ENCODE peak calls at places on chromosomes 13 and 19, in seven cellular contexts. C, H, R, M, B, V and G are unnamed samples.
A peak's percentile ranks its signal among the peaks of the same experiment; 100 is the strongest.

GRCh38 chr19:5484398-5485285 is 29.4 kb downstream of the ZNRF4 start:
- DNase-seq in C (no peak), M (peak; percentile 43), V (no peak), H (no peak), B (no peak), R (no peak), G (peak; percentile 20)

GRCh38 chr19:48512504-48513288 is 1.1 kb upstream of the LMTK3 start:
- DNase-seq in C (no peak), B (no peak), V (no peak), H (no peak), R (no peak), M (no peak), G (no peak)

GRCh38 chr13:74444161-74444571 is 310.0 kb upstream of the KLF12 start:
- DNase-seq in B (no peak), C (no peak), R (no peak), M (no peak), H (no peak), V (no peak), G (no peak)

GRCh38 chr19:44905437-44906160 is at the start of gene APOE:
- DNase-seq in C (peak; percentile 80), B (no peak), H (no peak), R (no peak), M (peak; percentile 57), V (no peak), G (no peak)

GRCh38 chr19:46133101-46133627 is 8.7 kb upstream of the IGFL3 start:
- DNase-seq in C (peak; percentile 19), R (no peak), B (no peak), M (no peak), H (no peak), V (no peak), G (peak; percentile 36)

GRCh38 chr13:113205428-113205931 is 3.0 kb downstream of the PCID2 start:
- DNase-seq in R (no peak), C (no peak), B (no peak), M (no peak), H (no peak), V (no peak), G (no peak)

GRCh38 chr19:19146000-19146608 is 7.8 kb upstream of the TMEM161A start:
- DNase-seq in B (peak; percentile 83), R (peak; percentile 89), H (peak; percentile 25), M (peak; percentile 93), C (peak; percentile 69), V (peak; percentile 85), G (peak; percentile 77)

GRCh38 chr19:57747472-57747807 is 825 bp downstream of the ZNF776 start:
- DNase-seq in C (no peak), H (no peak), R (no peak), V (no peak), M (no peak), B (no peak), G (no peak)

GRCh38 chr19:14035706-14036105 is 4.1 kb downstream of the IL27RA start:
- DNase-seq in H (no peak), M (no peak), C (no peak), V (no peak), R (no peak), B (no peak), G (no peak)

GRCh38 chr19:8221161-8221560 is 12.0 kb downstream of the CERS4 start:
- DNase-seq in C (no peak), V (no peak), M (no peak), R (no peak), H (no peak), B (no peak), G (peak; percentile 97)

GRCh38 chr19:51471527-51471926 is 6.8 kb upstream of the CEACAM18 start:
- DNase-seq in R (no peak), C (no peak), M (no peak), H (no peak), V (no peak), B (no peak), G (no peak)

GRCh38 chr19:6362024-6362344 is 653 bp downstream of the CLPP start:
- DNase-seq in C (peak; percentile 28), B (peak; percentile 61), M (no peak), V (no peak), H (no peak), R (no peak), G (no peak)

DNA sequence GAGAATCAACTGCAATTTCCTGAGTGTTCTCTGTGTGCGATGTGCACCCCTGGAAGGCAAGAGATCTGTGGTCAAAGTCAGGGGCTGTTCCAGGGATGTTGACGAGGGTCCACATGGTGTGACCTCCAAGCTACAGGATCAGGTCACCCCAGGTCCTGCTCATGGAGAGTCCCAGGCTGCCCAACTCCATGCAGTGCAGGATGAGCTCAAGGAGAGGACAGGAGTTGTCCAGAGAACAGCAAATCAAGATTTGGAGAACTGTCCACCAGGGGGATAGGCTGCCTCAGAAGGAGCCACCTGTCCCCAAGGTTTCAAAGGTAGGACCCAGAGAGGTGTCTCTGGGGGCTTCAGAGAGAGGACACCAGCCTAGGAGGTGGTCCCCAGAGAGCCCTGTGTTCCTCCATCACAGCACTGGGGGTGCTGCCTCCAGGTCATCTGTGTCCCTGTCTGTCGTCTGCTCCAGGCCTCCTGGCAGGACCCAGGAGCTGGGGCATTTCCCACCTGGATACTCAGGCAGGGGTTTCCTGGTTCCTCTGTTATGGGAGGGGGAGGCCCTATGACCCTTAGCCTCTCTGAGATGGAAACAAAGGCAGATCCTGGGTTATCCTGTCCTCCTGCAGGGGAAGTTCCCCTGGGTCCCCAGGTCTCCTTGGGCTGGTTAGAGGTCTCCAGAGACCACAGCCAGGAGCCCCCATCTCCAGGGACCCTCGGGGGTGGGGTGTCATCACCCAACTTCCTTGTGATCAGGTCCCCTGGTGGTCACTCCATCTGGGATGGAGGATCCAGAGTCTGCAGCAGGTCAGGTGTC is 2.1 kb upstream of the CEACAM7 start:
- DNase-seq in H (no peak), M (no peak), V (no peak), C (no peak), R (no peak), B (no peak), G (no peak)
- H3K9me3 ChIP-seq in H (peaks cover 7% of the 10 kb centered on the region), M (no peaks in the 10 kb centered on the region), V (no peaks in the 10 kb centered on the region), C (no peaks in the 10 kb centered on the region), R (no peaks in the 10 kb centered on the region), B (no peaks in the 10 kb centered on the region), G (no peaks in the 10 kb centered on the region)

GRCh38 chr19:10712754-10713153 is 5.1 kb upstream of the DNM2 start:
- DNase-seq in V (no peak), C (no peak), R (peak; percentile 86), H (no peak), B (no peak), M (no peak), G (peak; percentile 54)
- H3K4me3 ChIP-seq in V (no peak overlapping the region), C (no peak overlapping the region), R (no peak overlapping the region), H (no peak overlapping the region), B (no peak overlapping the region), M (no peak overlapping the region), G (no peak overlapping the region)

GRCh38 chr13:97239306-97239705 is 17.2 kb downstream of the MBNL2 start:
- DNase-seq in C (no peak), V (no peak), H (no peak), M (no peak), B (no peak), R (no peak), G (no peak)

GRCh38 chr13:97239943-97240788 is 18.0 kb downstream of the MBNL2 start:
- DNase-seq in V (no peak), H (no peak), M (no peak), R (peak; percentile 39), B (no peak), C (no peak), G (no peak)

GRCh38 chr13:97237388-97237787 is 15.3 kb downstream of the MBNL2 start:
- DNase-seq in R (no peak), C (no peak), M (no peak), H (no peak), B (no peak), V (no peak), G (no peak)

GRCh38 chr13:97238432-97238831 is 16.3 kb downstream of the MBNL2 start:
- DNase-seq in M (no peak), B (no peak), R (no peak), V (no peak), C (no peak), H (no peak), G (no peak)

GRCh38 chr13:97238883-97239282 is 16.8 kb downstream of the MBNL2 start:
- DNase-seq in H (no peak), M (no peak), C (no peak), B (no peak), V (no peak), R (no peak), G (no peak)
- H3K4me1 ChIP-seq in H (no peaks in the 10 kb centered on the region), M (peaks cover 33% of the 10 kb centered on the region), C (peaks cover 46% of the 10 kb centered on the region), B (no peaks in the 10 kb centered on the region), V (peaks cover 50% of the 10 kb centered on the region), R (peaks cover 64% of the 10 kb centered on the region), G (peaks cover 63% of the 10 kb centered on the region)

GRCh38 chr13:85284349-85284748 is 514.9 kb downstream of the SLITRK6 start:
- DNase-seq in C (no peak), B (no peak), V (no peak), H (no peak), M (no peak), R (no peak), G (no peak)
- H3K9me3 ChIP-seq in C (no peaks in the 10 kb centered on the region), B (no peaks in the 10 kb centered on the region), V (no peaks in the 10 kb centered on the region), H (no peaks in the 10 kb centered on the region), M (no peaks in the 10 kb centered on the region), R (no peaks in the 10 kb centered on the region), G (no peaks in the 10 kb centered on the region)

DNA sequence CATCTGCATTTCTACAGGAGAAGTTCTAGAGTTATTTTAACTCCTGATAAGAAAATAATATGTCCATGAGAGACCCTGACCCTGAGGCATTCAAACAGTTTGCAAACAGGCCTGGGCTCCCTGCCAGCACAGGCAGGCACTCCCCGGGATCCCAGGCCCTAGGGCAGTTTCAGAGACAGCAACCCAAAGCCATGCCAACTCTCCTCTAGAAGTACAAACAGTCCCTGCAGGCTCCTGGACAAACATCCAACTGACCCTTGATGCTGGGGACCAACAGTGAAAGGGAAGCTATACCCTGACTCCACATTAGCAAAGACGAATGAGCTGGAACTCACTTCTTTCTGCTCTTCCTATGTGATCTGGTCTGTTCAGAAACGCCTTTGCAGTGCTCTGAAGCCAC is 44.8 kb downstream of the CCDC70 start:
- DNase-seq in B (no peak), V (no peak), H (no peak), C (peak; percentile 13), R (no peak), M (peak; percentile 68), G (peak; percentile 40)
- H3K4me3 ChIP-seq in B (no peak overlapping the region), V (no peak overlapping the region), H (no peak overlapping the region), C (no peak overlapping the region), R (no peak overlapping the region), M (no peak overlapping the region), G (no peak overlapping the region)

GRCh38 chr13:35702316-35702715 is 225.8 kb upstream of the MAB21L1 start:
- DNase-seq in H (no peak), M (no peak), V (no peak), C (no peak), B (no peak), R (no peak), G (no peak)

GRCh38 chr13:35703061-35703460 is 226.6 kb upstream of the MAB21L1 start:
- DNase-seq in C (no peak), V (no peak), B (no peak), R (no peak), H (no peak), M (no peak), G (no peak)

GRCh38 chr13:35699805-35700204 is 223.3 kb upstream of the MAB21L1 start:
- DNase-seq in C (no peak), H (no peak), V (no peak), R (no peak), B (no peak), M (no peak), G (no peak)

GRCh38 chr13:35699181-35699580 is 222.7 kb upstream of the MAB21L1 start:
- DNase-seq in V (no peak), H (no peak), R (no peak), B (no peak), M (no peak), C (no peak), G (no peak)

GRCh38 chr13:35700661-35701060 is 224.2 kb upstream of the MAB21L1 start:
- DNase-seq in R (no peak), M (no peak), H (no peak), V (no peak), C (no peak), B (no peak), G (no peak)
- H3K4me1 ChIP-seq in R (no peaks in the 10 kb centered on the region), M (peaks cover 7% of the 10 kb centered on the region), H (no peaks in the 10 kb centered on the region), V (no peaks in the 10 kb centered on the region), C (no peaks in the 10 kb centered on the region), B (no peaks in the 10 kb centered on the region), G (no peaks in the 10 kb centered on the region)